ENCODE peak calls at places on chromosomes 4 and X, in eight cellular contexts. R is neural progenitor cell; C is Caki2; J is NCI-H460; O is stimulated activated CD4-positive, alpha-beta T cell treated with anti-CD3 and anti-CD28 coated beads, Interleukin-12 subunit alpha, Interleukin-12 subunit beta, amount 100 ng/mL, for 4 hours; S is HFF-Myc; D is cardiac fibroblast; F is GOT3. N is an unnamed sample.

GRCh38 chr4:54213812-54214211 is 15.3 kb upstream of the PDGFRA start:
- DNase-seq in R (no peak), S (no peak), J (no peak), O (no peak), D (peak), C (no peak), F (no peak), N (no peak)

GRCh38 chrX:132470830-132471229 is 18.0 kb downstream of the MBNL3 start:
- DNase-seq in F (no peak), O (no peak), J (no peak), C (no peak), S (no peak), R (no peak), D (no peak), N (no peak)

GRCh38 chr4:74283614-74284013 is 24.7 kb upstream of the EPGN start:
- DNase-seq in D (peak), S (peak), F (peak), O (no peak), R (no peak), C (peak), J (peak), N (no peak)

GRCh38 chrX:67545772-67546495 is 2.1 kb downstream of the AR start:
- DNase-seq in S (no peak), R (peak), D (no peak), O (no peak), F (no peak), C (peak), J (no peak), N (peak)

GRCh38 chr4:89712141-89712540 is 124.8 kb downstream of the SNCA start:
- DNase-seq in J (no peak), F (no peak), C (no peak), O (no peak), D (no peak), R (no peak), S (peak), N (peak)

GRCh38 chr4:3201718-3202702 is 46.9 kb upstream of the MSANTD1 start:
- DNase-seq in J (no peak), R (no peak), C (no peak), S (no peak), F (no peak), O (peak), D (peak), N (peak)

GRCh38 chr4:80180743-80181142 is 16.6 kb upstream of the PRDM8 start:
- DNase-seq in S (no peak), J (no peak), D (peak), R (no peak), C (no peak), O (no peak), F (no peak), N (no peak)

GRCh38 chrX:130097507-130098201 is 12.6 kb downstream of the ELF4 start:
- DNase-seq in R (no peak), S (no peak), C (no peak), F (no peak), J (no peak), D (no peak), O (no peak), N (peak)

GRCh38 chr4:114727426-114727825 is 128.8 kb downstream of the UGT8 start:
- DNase-seq in C (no peak), F (no peak), R (peak), S (no peak), D (no peak), O (no peak), J (no peak), N (no peak)

GRCh38 chr4:66178901-66179300 is 508.6 kb upstream of the EPHA5 start:
- DNase-seq in J (no peak), R (peak), S (no peak), F (no peak), O (no peak), C (peak), D (peak), N (peak)

GRCh38 chr4:2827071-2827873 is 16.4 kb upstream of the ADD1 start:
- DNase-seq in S (no peak), D (no peak), F (no peak), R (no peak), C (no peak), O (no peak), J (no peak), N (no peak)

GRCh38 chr4:89653012-89653411 is 183.9 kb downstream of the SNCA start:
- DNase-seq in C (no peak), F (no peak), J (no peak), S (no peak), R (peak), O (no peak), D (no peak), N (no peak)

GRCh38 chr4:139214039-139214534 is 37.1 kb upstream of the ELF2 start:
- DNase-seq in S (no peak), C (no peak), D (no peak), F (no peak), O (no peak), J (no peak), R (peak), N (peak)

GRCh38 chr4:149522031-149522430 is 293.6 kb downstream of the IQCM start:
- DNase-seq in D (no peak), R (no peak), J (no peak), C (no peak), O (no peak), S (no peak), F (no peak), N (no peak)

GRCh38 chr4:154004859-154005520 is 216.1 kb upstream of the SFRP2 start:
- DNase-seq in O (no peak), C (no peak), F (no peak), S (peak), D (peak), J (no peak), R (no peak), N (no peak)

GRCh38 chr4:45183905-45184304 is 457.5 kb upstream of the GNPDA2 start:
- DNase-seq in C (no peak), O (no peak), D (no peak), F (no peak), J (no peak), S (no peak), R (no peak), N (no peak)

GRCh38 chr4:20026456-20026855 is 225.2 kb upstream of the SLIT2 start:
- DNase-seq in S (no peak), J (no peak), O (no peak), R (no peak), F (no peak), D (peak), C (no peak), N (no peak)

GRCh38 chr4:144910753-144911152 is 187.2 kb downstream of the ANAPC10 start:
- DNase-seq in O (no peak), J (no peak), R (no peak), D (no peak), S (no peak), F (no peak), C (no peak), N (no peak)

GRCh38 chr4:87100093-87100634 is 120.3 kb downstream of the KLHL8 start:
- DNase-seq in D (no peak), S (no peak), O (no peak), C (peak), R (peak), F (no peak), J (no peak), N (no peak)

GRCh38 chr4:93994175-93994994 is 165.8 kb downstream of the ATOH1 start:
- DNase-seq in J (no peak), D (no peak), O (no peak), C (no peak), S (no peak), F (no peak), R (no peak), N (no peak)

GRCh38 chr4:96916731-96917130 is 1076.8 kb downstream of the PDHA2 start:
- DNase-seq in S (no peak), D (no peak), R (peak), J (no peak), O (no peak), C (no peak), F (no peak), N (no peak)

GRCh38 chrX:132272826-132273225 is 53.6 kb upstream of the RAP2C start:
- DNase-seq in J (no peak), D (peak), S (no peak), R (no peak), C (no peak), F (no peak), O (no peak), N (no peak)

GRCh38 chr4:15303052-15303641 is 124.7 kb upstream of the C1QTNF7 start:
- DNase-seq in O (no peak), C (no peak), J (peak), S (peak), D (peak), R (no peak), F (no peak), N (peak)

GRCh38 chr4:16864199-16864598 is 34.2 kb downstream of the LDB2 start:
- DNase-seq in J (no peak), D (no peak), S (no peak), R (no peak), F (no peak), C (no peak), O (no peak), N (no peak)

GRCh38 chr4:76651616-76652015 is 216.6 kb downstream of the SHROOM3 start:
- DNase-seq in S (no peak), R (no peak), F (no peak), D (peak), J (no peak), O (no peak), C (no peak), N (no peak)

GRCh38 chrX:150446995-150447394 is 83.9 kb downstream of the MAMLD1 start:
- DNase-seq in F (no peak), C (no peak), O (no peak), D (peak), R (no peak), S (no peak), J (no peak), N (no peak)

GRCh38 chrX:137290011-137290410 is 256.2 kb upstream of the GPR101 start:
- DNase-seq in O (no peak), F (no peak), D (no peak), R (no peak), S (no peak), J (no peak), C (no peak), N (no peak)

GRCh38 chrX:100072286-100072685 is 337.8 kb downstream of the PCDH19 start:
- DNase-seq in S (no peak), J (no peak), D (peak), R (no peak), C (no peak), O (no peak), F (no peak), N (no peak)

GRCh38 chr4:73259552-73260140 is 1.0 kb upstream of the ANKRD17 start:
- DNase-seq in D (peak), J (no peak), C (no peak), S (no peak), R (no peak), O (no peak), F (peak), N (no peak)

GRCh38 chr4:145299380-145300076 is 119.1 kb upstream of the OTUD4 start:
- DNase-seq in R (no peak), C (no peak), F (no peak), O (peak), J (no peak), S (peak), D (peak), N (peak)

GRCh38 chrX:23901805-23902204 is 5.9 kb downstream of the APOO start:
- DNase-seq in O (peak), C (peak), F (no peak), S (no peak), D (peak), J (peak), R (peak), N (peak)

GRCh38 chr4:825969-826330 is at the start of gene CPLX1:
- DNase-seq in R (peak), F (no peak), D (no peak), O (peak), J (no peak), S (no peak), C (peak), N (peak)